ENCODE peak calls at places on chromosomes 7 and 10, in eight cellular contexts. H, B, U, R, E, T, S and J are unnamed samples.

GRCh38 chr10:6145414-6145978 is 56.7 kb downstream of the RBM17 start:
- DNase-seq in H (no peak), B (no peak), U (no peak), R (no peak), E (no peak), T (no peak), S (no peak), J (no peak)

GRCh38 chr7:154744226-154744860 is 258.6 kb downstream of the PAXIP1 start:
- DNase-seq in H (peak), B (no peak), U (peak), R (peak), E (peak), T (no peak), S (peak), J (peak)

GRCh38 chr10:100740476-100741341 is 4.7 kb upstream of the PAX2 start:
- DNase-seq in H (no peak), B (no peak), U (no peak), R (no peak), E (no peak), T (no peak), S (no peak), J (no peak)

GRCh38 chr7:51376420-51377092 is 59.9 kb upstream of the COBL start:
- DNase-seq in H (no peak), B (no peak), U (no peak), R (no peak), E (no peak), T (no peak), S (no peak), J (no peak)

GRCh38 chr7:46680147-46680546 is 759.1 kb upstream of the IGFBP3 start:
- DNase-seq in H (no peak), B (no peak), U (no peak), R (peak), E (no peak), T (no peak), S (no peak), J (no peak)

GRCh38 chr7:66958708-66959350 is 36.6 kb downstream of the SBDS start:
- DNase-seq in H (no peak), B (no peak), U (no peak), R (no peak), E (no peak), T (no peak), S (no peak), J (no peak)

GRCh38 chr7:80661729-80662128 is 23.3 kb downstream of the CD36 start:
- DNase-seq in H (no peak), B (no peak), U (no peak), R (no peak), E (peak), T (no peak), S (no peak), J (peak)

GRCh38 chr7:42831051-42831952 is 80.6 kb downstream of the C7orf25 start:
- DNase-seq in H (no peak), B (no peak), U (peak), R (peak), E (peak), T (no peak), S (no peak), J (peak)

GRCh38 chr7:34756691-34757090 is 98.7 kb downstream of the NPSR1 start:
- DNase-seq in H (no peak), B (no peak), U (no peak), R (no peak), E (no peak), T (no peak), S (no peak), J (no peak)

GRCh38 chr10:77787440-77787839 is 139.1 kb downstream of the DLG5 start:
- DNase-seq in H (no peak), B (no peak), U (no peak), R (no peak), E (no peak), T (no peak), S (no peak), J (no peak)

GRCh38 chr7:116616555-116617059 is 55.4 kb upstream of the MET start:
- DNase-seq in H (no peak), B (no peak), U (no peak), R (no peak), E (no peak), T (no peak), S (no peak), J (no peak)